ENCODE peak calls at places on chromosome 1, in six cellular contexts. One of them, this sample, is unnamed.

GRCh38 chr1:119367332-119368124 is 1.1 kb upstream of the HAO2 start:
- DNase-seq in stomach: no peak
- DNase-seq in tibial nerve: no peak
- DNase-seq in AG10803: peak
- DNase-seq in AG04450: peak
- DNase-seq in HCT116: peak
- DNase-seq in this sample: peak

GRCh38 chr1:202283991-202284390 is 57.7 kb downstream of the UBE2T start:
- DNase-seq in stomach: no peak
- DNase-seq in tibial nerve: no peak
- DNase-seq in AG10803: peak
- DNase-seq in AG04450: no peak
- DNase-seq in HCT116: no peak
- DNase-seq in this sample: peak

GRCh38 chr1:226875641-226876295 is 5.4 kb downstream of the PSEN2 start:
- DNase-seq in stomach: peak
- DNase-seq in tibial nerve: no peak
- DNase-seq in AG10803: no peak
- DNase-seq in AG04450: no peak
- DNase-seq in HCT116: peak
- DNase-seq in this sample: peak

GRCh38 chr1:203765029-203765837 is at the start of gene LAX1:
- DNase-seq in stomach: peak
- DNase-seq in tibial nerve: no peak
- DNase-seq in AG10803: no peak
- DNase-seq in AG04450: no peak
- DNase-seq in HCT116: no peak
- DNase-seq in this sample: no peak

GRCh38 chr1:221169447-221169889 is 290.2 kb downstream of the HLX start:
- DNase-seq in stomach: no peak
- DNase-seq in tibial nerve: no peak
- DNase-seq in AG10803: peak
- DNase-seq in AG04450: peak
- DNase-seq in HCT116: no peak
- DNase-seq in this sample: peak

GRCh38 chr1:39110325-39110851 is 84.2 kb downstream of the NDUFS5 start:
- DNase-seq in stomach: no peak
- DNase-seq in tibial nerve: no peak
- DNase-seq in AG10803: peak
- DNase-seq in AG04450: no peak
- DNase-seq in HCT116: no peak
- DNase-seq in this sample: peak

GRCh38 chr1:26993237-26994019 is at the start of gene TRNP1:
- DNase-seq in stomach: peak
- DNase-seq in tibial nerve: peak
- DNase-seq in AG10803: peak
- DNase-seq in AG04450: no peak
- DNase-seq in HCT116: no peak
- DNase-seq in this sample: peak

GRCh38 chr1:55669308-55669707 is 454.1 kb upstream of the USP24 start:
- DNase-seq in stomach: no peak
- DNase-seq in tibial nerve: no peak
- DNase-seq in AG10803: peak
- DNase-seq in AG04450: peak
- DNase-seq in HCT116: no peak
- DNase-seq in this sample: peak

GRCh38 chr1:24830680-24831272 is 85.5 kb downstream of the CLIC4 start:
- DNase-seq in stomach: no peak
- DNase-seq in tibial nerve: no peak
- DNase-seq in AG10803: peak
- DNase-seq in AG04450: peak
- DNase-seq in HCT116: peak
- DNase-seq in this sample: peak

GRCh38 chr1:184535191-184535970 is 148.6 kb downstream of the C1orf21 start:
- DNase-seq in stomach: no peak
- DNase-seq in tibial nerve: no peak
- DNase-seq in AG10803: peak
- DNase-seq in AG04450: no peak
- DNase-seq in HCT116: no peak
- DNase-seq in this sample: no peak

GRCh38 chr1:42419449-42419848 is 36.4 kb downstream of the ZMYND12 start:
- DNase-seq in stomach: no peak
- DNase-seq in tibial nerve: no peak
- DNase-seq in AG10803: no peak
- DNase-seq in AG04450: no peak
- DNase-seq in HCT116: no peak
- DNase-seq in this sample: peak

GRCh38 chr1:147215540-147215916 is 9.6 kb downstream of the FMO5 start:
- DNase-seq in stomach: no peak
- DNase-seq in tibial nerve: no peak
- DNase-seq in AG10803: no peak
- DNase-seq in AG04450: no peak
- DNase-seq in HCT116: no peak
- DNase-seq in this sample: no peak

GRCh38 chr1:28516518-28516956 is 10.7 kb downstream of the RCC1 start:
- DNase-seq in stomach: no peak
- DNase-seq in tibial nerve: no peak
- DNase-seq in AG10803: no peak
- DNase-seq in AG04450: no peak
- DNase-seq in HCT116: no peak
- DNase-seq in this sample: no peak

GRCh38 chr1:27664291-27664690 is 7.7 kb downstream of the IFI6 start:
- DNase-seq in stomach: no peak
- DNase-seq in tibial nerve: no peak
- DNase-seq in AG10803: no peak
- DNase-seq in AG04450: no peak
- DNase-seq in HCT116: no peak
- DNase-seq in this sample: peak

GRCh38 chr1:43844114-43844513 is 89.5 kb upstream of the ARTN start:
- DNase-seq in stomach: no peak
- DNase-seq in tibial nerve: no peak
- DNase-seq in AG10803: no peak
- DNase-seq in AG04450: no peak
- DNase-seq in HCT116: no peak
- DNase-seq in this sample: no peak
- H3K4me3 ChIP-seq in stomach: no peak
- H3K4me3 ChIP-seq in tibial nerve: no peak
- H3K4me3 ChIP-seq in AG10803: no peak
- H3K4me3 ChIP-seq in AG04450: no peak
- H3K4me3 ChIP-seq in HCT116: no peak
- H3K4me3 ChIP-seq in this sample: no peak

GRCh38 chr1:10032287-10032589 is 520 bp upstream of the UBE4B start:
- DNase-seq in stomach: no peak
- DNase-seq in tibial nerve: no peak
- DNase-seq in AG10803: no peak
- DNase-seq in AG04450: no peak
- DNase-seq in HCT116: no peak
- DNase-seq in this sample: no peak
- H3K4me3 ChIP-seq in stomach: peak
- H3K4me3 ChIP-seq in tibial nerve: peak
- H3K4me3 ChIP-seq in AG10803: peak
- H3K4me3 ChIP-seq in AG04450: peak
- H3K4me3 ChIP-seq in HCT116: peak
- H3K4me3 ChIP-seq in this sample: peak

GRCh38 chr1:34163792-34164509 is 1.1 kb downstream of the CSMD2 start:
- DNase-seq in stomach: no peak
- DNase-seq in tibial nerve: no peak
- DNase-seq in AG10803: peak
- DNase-seq in AG04450: no peak
- DNase-seq in HCT116: no peak
- DNase-seq in this sample: no peak
- H3K4me3 ChIP-seq in stomach: peak
- H3K4me3 ChIP-seq in tibial nerve: peak
- H3K4me3 ChIP-seq in AG10803: peak
- H3K4me3 ChIP-seq in AG04450: peak
- H3K4me3 ChIP-seq in HCT116: no peak
- H3K4me3 ChIP-seq in this sample: peak

DNA sequence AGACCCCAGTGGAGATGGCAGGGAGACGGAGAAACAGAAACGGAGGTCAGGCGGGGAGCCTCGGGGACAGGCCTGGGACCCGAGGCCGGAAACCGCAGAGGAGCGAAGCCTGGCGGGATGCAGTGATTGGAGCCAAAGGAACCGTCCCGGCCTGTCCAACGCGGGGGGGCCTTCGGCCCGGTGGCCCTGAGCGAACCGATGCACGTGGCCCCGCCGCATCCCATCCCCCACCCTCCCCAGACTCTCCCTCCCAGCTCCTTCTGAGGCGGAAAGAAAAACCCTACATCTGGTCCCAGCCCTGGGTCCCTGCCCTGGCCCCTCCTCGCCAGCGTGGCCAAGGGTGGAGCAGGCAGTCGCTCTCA is 1.2 kb upstream of the CRABP2 start:
- DNase-seq in stomach: no peak
- DNase-seq in tibial nerve: peak
- DNase-seq in AG10803: peak
- DNase-seq in AG04450: no peak
- DNase-seq in HCT116: no peak
- DNase-seq in this sample: no peak
- H3K4me3 ChIP-seq in stomach: peak
- H3K4me3 ChIP-seq in tibial nerve: peak
- H3K4me3 ChIP-seq in AG10803: peak
- H3K4me3 ChIP-seq in AG04450: no peak
- H3K4me3 ChIP-seq in HCT116: peak
- H3K4me3 ChIP-seq in this sample: peak

DNA sequence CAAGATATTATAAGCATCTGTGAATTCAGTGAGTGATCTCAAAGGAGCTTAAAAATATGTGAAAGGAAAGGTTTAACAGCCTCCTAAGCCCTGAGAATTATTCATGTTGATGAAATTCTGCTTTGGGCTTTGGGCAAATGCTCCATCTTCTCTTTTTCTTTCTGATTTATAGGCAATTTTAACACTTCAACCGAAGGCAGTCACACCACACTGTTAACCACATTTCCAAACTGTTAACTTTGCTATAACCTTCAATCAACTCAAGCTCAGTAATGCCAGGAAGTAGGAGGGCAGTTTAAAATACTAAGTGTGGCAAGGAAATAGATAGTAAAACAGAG is 54.4 kb upstream of the NEK7 start:
- DNase-seq in stomach: no peak
- DNase-seq in tibial nerve: no peak
- DNase-seq in AG10803: peak
- DNase-seq in AG04450: no peak
- DNase-seq in HCT116: no peak
- DNase-seq in this sample: no peak
- H3K4me3 ChIP-seq in stomach: no peak
- H3K4me3 ChIP-seq in tibial nerve: no peak
- H3K4me3 ChIP-seq in AG10803: no peak
- H3K4me3 ChIP-seq in AG04450: no peak
- H3K4me3 ChIP-seq in HCT116: no peak
- H3K4me3 ChIP-seq in this sample: no peak

GRCh38 chr1:34761176-34761761 is 1.7 kb downstream of the GJB4 start:
- DNase-seq in stomach: no peak
- DNase-seq in tibial nerve: no peak
- DNase-seq in AG10803: no peak
- DNase-seq in AG04450: no peak
- DNase-seq in HCT116: no peak
- DNase-seq in this sample: no peak

GRCh38 chr1:34763142-34763781 is 3.7 kb downstream of the GJB4 start:
- DNase-seq in stomach: no peak
- DNase-seq in tibial nerve: no peak
- DNase-seq in AG10803: peak
- DNase-seq in AG04450: no peak
- DNase-seq in HCT116: peak
- DNase-seq in this sample: peak

GRCh38 chr1:34761776-34762307 is 2.3 kb downstream of the GJB4 start:
- DNase-seq in stomach: no peak
- DNase-seq in tibial nerve: no peak
- DNase-seq in AG10803: no peak
- DNase-seq in AG04450: no peak
- DNase-seq in HCT116: no peak
- DNase-seq in this sample: no peak

GRCh38 chr1:34759472-34760357 is at the start of gene GJB4:
- DNase-seq in stomach: no peak
- DNase-seq in tibial nerve: no peak
- DNase-seq in AG10803: no peak
- DNase-seq in AG04450: no peak
- DNase-seq in HCT116: no peak
- DNase-seq in this sample: peak

GRCh38 chr1:34762474-34763141 is 3.1 kb downstream of the GJB4 start:
- DNase-seq in stomach: no peak
- DNase-seq in tibial nerve: no peak
- DNase-seq in AG10803: no peak
- DNase-seq in AG04450: no peak
- DNase-seq in HCT116: no peak
- DNase-seq in this sample: peak
- H3K4me3 ChIP-seq in stomach: no peak
- H3K4me3 ChIP-seq in tibial nerve: no peak
- H3K4me3 ChIP-seq in AG10803: no peak
- H3K4me3 ChIP-seq in AG04450: no peak
- H3K4me3 ChIP-seq in HCT116: peak
- H3K4me3 ChIP-seq in this sample: no peak